ENCODE peak calls at places on chromosomes 11 and 22, in seven cellular contexts. Z is hypothalamus; L is left colon; N is HT1080; D is fibroblast of lung; V is retina; P is stimulated activated CD4-positive, alpha-beta T cell treated with anti-CD3 and anti-CD28 coated beads, Interleukin-1b, Interleukin-23, amount 100 ng/mL, for 24 hours. A is an unnamed sample.

GRCh38 chr11:4125141-4125540 is 30.5 kb downstream of the RRM1 start:
- DNase-seq in Z (no peak), L (no peak), N (peak), D (peak), V (no peak), P (no peak), A (no peak)

GRCh38 chr11:78380615-78381029 is 37.0 kb downstream of the GAB2 start:
- DNase-seq in Z (no peak), L (no peak), N (no peak), D (peak), V (no peak), P (no peak), A (peak)

GRCh38 chr11:8905528-8906165 is 5.3 kb upstream of the AKIP1 start:
- DNase-seq in Z (no peak), L (no peak), N (peak), D (peak), V (no peak), P (no peak), A (peak)

GRCh38 chr11:57181678-57182305 is at the start of gene LRRC55:
- DNase-seq in Z (no peak), L (no peak), N (no peak), D (no peak), V (no peak), P (no peak), A (no peak)

GRCh38 chr11:67504950-67505561 is at the start of gene PITPNM1:
- DNase-seq in Z (peak), L (peak), N (no peak), D (peak), V (no peak), P (peak), A (peak)

GRCh38 chr22:38953091-38953490 is 4.3 kb upstream of the APOBEC3A start:
- DNase-seq in Z (no peak), L (peak), N (no peak), D (no peak), V (no peak), P (no peak), A (no peak)

GRCh38 chr11:12397953-12398352 is 20.6 kb downstream of the PARVA start:
- DNase-seq in Z (no peak), L (no peak), N (peak), D (peak), V (peak), P (no peak), A (peak)

GRCh38 chr11:128208329-128209220 is 378.8 kb downstream of the ETS1 start:
- DNase-seq in Z (no peak), L (no peak), N (peak), D (peak), V (no peak), P (no peak), A (peak)

GRCh38 chr11:119352857-119353260 is 6.4 kb upstream of the MFRP start:
- DNase-seq in Z (no peak), L (no peak), N (peak), D (peak), V (peak), P (no peak), A (no peak)

GRCh38 chr22:17741866-17742527 is 32.3 kb downstream of the BID start:
- DNase-seq in Z (no peak), L (no peak), N (no peak), D (no peak), V (no peak), P (no peak), A (no peak)

GRCh38 chr22:19048531-19048930 is 73.7 kb downstream of the DGCR2 start:
- DNase-seq in Z (no peak), L (no peak), N (no peak), D (no peak), V (no peak), P (no peak), A (no peak)

GRCh38 chr11:113313601-113314000 is 782 bp upstream of the TTC12 start:
- DNase-seq in Z (no peak), L (no peak), N (peak), D (no peak), V (no peak), P (no peak), A (no peak)

GRCh38 chr22:31579835-31580242 is 82.2 kb downstream of the PISD start:
- DNase-seq in Z (no peak), L (no peak), N (no peak), D (no peak), V (no peak), P (no peak), A (no peak)

GRCh38 chr11:96335389-96335788 is 7.6 kb downstream of the MAML2 start:
- DNase-seq in Z (no peak), L (no peak), N (no peak), D (peak), V (peak), P (no peak), A (no peak)

GRCh38 chr22:33578752-33579151 is 341.5 kb downstream of the LARGE1 start:
- DNase-seq in Z (no peak), L (no peak), N (no peak), D (no peak), V (no peak), P (no peak), A (no peak)

GRCh38 chr11:112861356-112861755 is 99.9 kb upstream of the NCAM1 start:
- DNase-seq in Z (no peak), L (no peak), N (no peak), D (no peak), V (no peak), P (no peak), A (no peak)

GRCh38 chr11:122703541-122704272 is 48.2 kb downstream of the UBASH3B start:
- DNase-seq in Z (no peak), L (no peak), N (peak), D (no peak), V (no peak), P (no peak), A (no peak)